ENCODE peak calls at places on chromosomes 7 and 10, in five cellular contexts. I is hepatocyte, C is transverse colon, A is mesendoderm, K is NB4. E is an unnamed sample.

GRCh38 chr7:55160539-55160938 is 141.7 kb downstream of the EGFR start:
- DNase-seq in I (no peak), C (no peak), K (no peak), A (no peak), E (no peak)

GRCh38 chr7:128167791-128168666 is 73.0 kb upstream of the LEP start:
- DNase-seq in I (no peak), C (no peak), A (no peak), K (no peak), E (no peak)

GRCh38 chr7:120831260-120831659 is 26.7 kb downstream of the TSPAN12 start:
- DNase-seq in K (no peak), A (no peak), I (no peak), C (no peak), E (no peak)

GRCh38 chr10:108424656-108425055 is 1260.2 kb upstream of the SORCS1 start:
- DNase-seq in I (no peak), C (no peak), K (no peak), A (no peak), E (no peak)

GRCh38 chr10:49662169-49662830 is 17.2 kb upstream of the C10orf53 start:
- DNase-seq in A (no peak), C (no peak), K (no peak), I (no peak), E (no peak)

GRCh38 chr7:28144266-28144665 is 36.3 kb downstream of the JAZF1 start:
- DNase-seq in K (no peak), I (peak), C (no peak), A (peak), E (no peak)

GRCh38 chr10:122116331-122116730 is 127.4 kb downstream of the TACC2 start:
- DNase-seq in I (peak), A (no peak), K (peak), C (no peak), E (no peak)

GRCh38 chr10:43231523-43232078 is 35.3 kb downstream of the RASGEF1A start:
- DNase-seq in C (peak), A (no peak), K (no peak), I (no peak), E (peak)

GRCh38 chr10:1198453-1199344 is 142.5 kb downstream of the WDR37 start:
- DNase-seq in I (no peak), K (no peak), A (peak), C (peak), E (peak)

GRCh38 chr10:126669188-126669587 is 1.3 kb downstream of the C10orf90 start:
- DNase-seq in K (no peak), C (no peak), I (no peak), A (no peak), E (no peak)

GRCh38 chr7:132647311-132647710 is 71.0 kb upstream of the PLXNA4 start:
- DNase-seq in A (no peak), C (no peak), I (no peak), K (no peak), E (no peak)

GRCh38 chr7:95407751-95408150 is 11.6 kb upstream of the PON3 start:
- DNase-seq in C (no peak), A (no peak), I (no peak), K (no peak), E (no peak)

GRCh38 chr7:8724080-8724718 is 290.8 kb downstream of the NXPH1 start:
- DNase-seq in C (peak), K (peak), A (peak), I (peak), E (peak)

GRCh38 chr7:41339913-41340676 is 362.8 kb downstream of the INHBA start:
- DNase-seq in A (no peak), C (no peak), K (no peak), I (no peak), E (no peak)

GRCh38 chr10:73850205-73850604 is 24.1 kb downstream of the CAMK2G start:
- DNase-seq in C (no peak), K (no peak), A (no peak), I (no peak), E (no peak)
- H3K4me3 ChIP-seq in C (no peak), K (no peak), A (no peak), I (no peak), E (no peak)

GRCh38 chr7:77825140-77825539 is 26.6 kb downstream of the PHTF2 start:
- DNase-seq in K (peak), I (no peak), C (no peak), A (no peak), E (no peak)

GRCh38 chr7:77827999-77828398 is 29.4 kb downstream of the PHTF2 start:
- DNase-seq in K (peak), I (no peak), C (no peak), A (no peak), E (no peak)

GRCh38 chr7:77823787-77824186 is 25.2 kb downstream of the PHTF2 start:
- DNase-seq in C (no peak), I (no peak), K (no peak), A (no peak), E (no peak)

GRCh38 chr7:77824636-77825035 is 26.1 kb downstream of the PHTF2 start:
- DNase-seq in C (no peak), A (no peak), I (no peak), K (no peak), E (no peak)

GRCh38 chr7:77826300-77826699 is 27.7 kb downstream of the PHTF2 start:
- DNase-seq in A (no peak), C (no peak), K (no peak), I (no peak), E (no peak)
- H3K4me3 ChIP-seq in A (no peak), C (no peak), K (no peak), I (no peak), E (no peak)

GRCh38 chr7:44881610-44882009 is 3.7 kb downstream of the PURB start:
- DNase-seq in A (no peak), C (no peak), K (peak), I (no peak), E (no peak)

GRCh38 chr7:44882899-44883298 is 2.4 kb downstream of the PURB start:
- DNase-seq in I (no peak), K (peak), C (no peak), A (no peak), E (no peak)

GRCh38 chr7:44880317-44881018 is 4.9 kb downstream of the PURB start:
- DNase-seq in I (no peak), A (no peak), K (no peak), C (no peak), E (no peak)

GRCh38 chr7:44883961-44884360 is 1.4 kb downstream of the PURB start:
- DNase-seq in K (no peak), I (no peak), C (no peak), A (no peak), E (no peak)

DNA sequence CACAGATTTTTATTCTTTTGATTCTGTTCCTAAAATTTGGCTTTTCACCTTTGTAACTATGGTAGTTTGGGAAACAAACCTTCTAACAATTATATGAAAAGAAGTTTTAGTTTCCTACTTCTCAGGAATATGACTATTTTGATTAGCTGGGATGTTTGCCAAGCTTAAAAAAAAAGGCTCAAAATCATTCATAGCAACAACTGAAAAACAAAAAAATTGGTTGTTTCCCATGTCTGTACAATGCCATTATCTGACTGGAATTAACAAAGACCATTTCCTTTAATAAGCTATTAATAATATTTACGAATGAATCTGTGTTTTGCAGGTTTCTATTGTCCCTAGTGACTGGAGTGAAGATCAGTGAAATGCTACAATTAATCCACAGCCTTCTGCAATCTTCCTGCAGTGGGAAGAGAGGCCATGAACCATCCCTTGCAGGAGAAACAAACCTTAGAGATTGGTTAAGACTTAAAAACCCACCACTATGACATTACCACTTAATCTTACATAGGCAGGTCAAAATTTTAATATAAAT is 4.2 kb downstream of the PURB start:
- DNase-seq in C (no peak), I (no peak), K (peak), A (no peak), E (no peak)
- H3K4me3 ChIP-seq in C (peak), I (peak), K (peak), A (no peak), E (peak)

GRCh38 chr7:151438864-151439601 is 908 bp downstream of the CRYGN start:
- DNase-seq in C (no peak), A (no peak), K (no peak), I (no peak), E (no peak)
- H3K4me3 ChIP-seq in C (no peak), A (no peak), K (no peak), I (no peak), E (no peak)

GRCh38 chr10:88971668-88972067 is 18.9 kb upstream of the FAS start:
- DNase-seq in C (no peak), A (no peak), K (no peak), I (no peak), E (no peak)
- H3K4me3 ChIP-seq in C (no peak), A (no peak), K (no peak), I (no peak), E (no peak)

E was measured in Peyer's patch.